ENCODE peak calls at places on chromosomes 1 and 21, in nine cellular contexts. K, H, C, W, A, I, F, R and S are unnamed samples.

GRCh38 chr1:87787551-87787950 is 458.9 kb downstream of the LMO4 start:
- DNase-seq in K (no peak), H (peak; percentile 6), C (no peak), W (no peak), A (no peak), I (no peak), F (no peak), R (no peak), S (no peak)

GRCh38 chr1:210600421-210601195 is 271.9 kb downstream of the HHAT start:
- DNase-seq in K (no peak), H (no peak), C (no peak), W (no peak), A (no peak), I (no peak), F (no peak), R (no peak), S (no peak)

GRCh38 chr1:116912846-116913245 is 3.1 kb downstream of the PTGFRN start:
- DNase-seq in K (no peak), H (no peak), C (no peak), W (no peak), A (no peak), I (no peak), F (no peak), R (no peak), S (no peak)

GRCh38 chr1:12144236-12144635 is 22.6 kb upstream of the TNFRSF1B start:
- DNase-seq in K (no peak), H (no peak), C (no peak), W (no peak), A (no peak), I (no peak), F (no peak), R (no peak), S (no peak)

GRCh38 chr1:27297903-27298302 is 24.1 kb upstream of the TMEM222 start:
- DNase-seq in K (no peak), H (no peak), C (no peak), W (no peak), A (no peak), I (no peak), F (no peak), R (no peak), S (no peak)

GRCh38 chr1:112040891-112041740 is 51.6 kb upstream of the KCND3 start:
- DNase-seq in K (no peak), H (no peak), C (no peak), W (no peak), A (no peak), I (no peak), F (no peak), R (no peak), S (no peak)

GRCh38 chr1:78340006-78340405 is 150.8 kb upstream of the PTGFR start:
- DNase-seq in K (no peak), H (no peak), C (no peak), W (peak; percentile 73), A (no peak), I (peak; percentile 24), F (peak; percentile 86), R (no peak), S (no peak)

GRCh38 chr1:22808846-22809501 is 98.3 kb downstream of the EPHB2 start:
- DNase-seq in K (no peak), H (peak; percentile 64), C (no peak), W (peak; percentile 90), A (no peak), I (peak; percentile 91), F (no peak), R (peak; percentile 49), S (peak; percentile 47)

GRCh38 chr1:6075747-6076146 is 30.1 kb downstream of the KCNAB2 start:
- DNase-seq in K (no peak), H (no peak), C (no peak), W (no peak), A (no peak), I (no peak), F (peak; percentile 64), R (no peak), S (no peak)

GRCh38 chr1:56094168-56094567 is 485.2 kb downstream of the PLPP3 start:
- DNase-seq in K (no peak), H (peak; percentile 63), C (no peak), W (peak; percentile 87), A (no peak), I (no peak), F (no peak), R (no peak), S (peak; percentile 65)

GRCh38 chr21:45496968-45497845 is 45.0 kb downstream of the SLC19A1 start:
- DNase-seq in K (no peak), H (no peak), C (no peak), W (no peak), A (no peak), I (no peak), F (no peak), R (no peak), S (no peak)

GRCh38 chr21:16241500-16241963 is 511.8 kb downstream of the USP25 start:
- DNase-seq in K (no peak), H (no peak), C (no peak), W (no peak), A (no peak), I (no peak), F (no peak), R (no peak), S (no peak)

GRCh38 chr1:202584707-202585590 is 125.3 kb downstream of the SYT2 start:
- DNase-seq in K (no peak), H (no peak), C (no peak), W (no peak), A (no peak), I (no peak), F (no peak), R (no peak), S (no peak)

GRCh38 chr1:189619682-189620332 is 857.9 kb downstream of the BRINP3 start:
- DNase-seq in K (no peak), H (no peak), C (no peak), W (no peak), A (no peak), I (no peak), F (peak; percentile 88), R (no peak), S (peak; percentile 64)

GRCh38 chr1:30745156-30745833 is 12.3 kb downstream of the LAPTM5 start:
- DNase-seq in K (no peak), H (no peak), C (no peak), W (no peak), A (no peak), I (no peak), F (no peak), R (no peak), S (no peak)

GRCh38 chr1:22141493-22141892 is 1.4 kb downstream of the WNT4 start:
- DNase-seq in K (no peak), H (peak; percentile 36), C (no peak), W (no peak), A (no peak), I (no peak), F (no peak), R (no peak), S (no peak)

GRCh38 chr1:47351305-47351704 is 17.7 kb downstream of the CMPK1 start:
- DNase-seq in K (no peak), H (no peak), C (no peak), W (peak; percentile 7), A (no peak), I (no peak), F (peak; percentile 51), R (no peak), S (no peak)

GRCh38 chr1:47280142-47280541 is 33.8 kb downstream of the STIL start:
- DNase-seq in K (no peak), H (no peak), C (no peak), W (peak; percentile 11), A (no peak), I (no peak), F (no peak), R (no peak), S (no peak)

GRCh38 chr1:79711001-79711431 is 704.5 kb upstream of the ADGRL4 start:
- DNase-seq in K (no peak), H (no peak), C (no peak), W (peak; percentile 43), A (no peak), I (no peak), F (no peak), R (no peak), S (no peak)

GRCh38 chr1:231053493-231054162 is 13.6 kb upstream of the FAM89A start:
- DNase-seq in K (no peak), H (no peak), C (no peak), W (peak; percentile 58), A (no peak), I (no peak), F (no peak), R (peak; percentile 20), S (no peak)

GRCh38 chr1:197918815-197919522 is 1.8 kb downstream of the LHX9 start:
- DNase-seq in K (no peak), H (no peak), C (no peak), W (no peak), A (no peak), I (no peak), F (no peak), R (no peak), S (no peak)

GRCh38 chr1:2049517-2050481 is at the start of gene PRKCZ:
- DNase-seq in K (no peak), H (no peak), C (peak; percentile 91), W (no peak), A (peak; percentile 98), I (no peak), F (peak; percentile 85), R (no peak), S (peak; percentile 85)

GRCh38 chr1:150895618-150896017 is 8.7 kb downstream of the CTXND2 start:
- DNase-seq in K (no peak), H (no peak), C (no peak), W (peak; percentile 71), A (no peak), I (no peak), F (peak; percentile 86), R (no peak), S (no peak)

GRCh38 chr1:82567308-82567707 is 766.6 kb downstream of the ADGRL2 start:
- DNase-seq in K (no peak), H (no peak), C (no peak), W (no peak), A (no peak), I (no peak), F (no peak), R (no peak), S (no peak)

GRCh38 chr1:68800182-68800581 is 303.3 kb upstream of the DEPDC1 start:
- DNase-seq in K (no peak), H (no peak), C (no peak), W (no peak), A (no peak), I (no peak), F (no peak), R (no peak), S (no peak)

GRCh38 chr21:36385233-36385908 is at the start of gene CHAF1B:
- DNase-seq in K (peak; percentile 91), H (peak; percentile 74), C (peak; percentile 77), W (peak; percentile 47), A (peak; percentile 79), I (peak; percentile 82), F (peak; percentile 76), R (peak; percentile 78), S (peak; percentile 63)

GRCh38 chr1:162285149-162285561 is 91.5 kb downstream of the SPATA46 start:
- DNase-seq in K (no peak), H (no peak), C (no peak), W (no peak), A (no peak), I (no peak), F (no peak), R (peak; percentile 11), S (peak; percentile 44)

GRCh38 chr1:54885863-54886723 is 902 bp downstream of the DHCR24 start:
- DNase-seq in K (no peak), H (peak; percentile 19), C (no peak), W (no peak), A (no peak), I (no peak), F (peak; percentile 79), R (no peak), S (peak; percentile 46)

GRCh38 chr1:219352961-219353651 is 179.4 kb downstream of the LYPLAL1 start:
- DNase-seq in K (no peak), H (no peak), C (no peak), W (no peak), A (no peak), I (no peak), F (no peak), R (no peak), S (no peak)

GRCh38 chr1:179194068-179194537 is 35.4 kb downstream of the ABL2 start:
- DNase-seq in K (no peak), H (no peak), C (no peak), W (no peak), A (no peak), I (no peak), F (no peak), R (no peak), S (no peak)

GRCh38 chr1:14826172-14826636 is 227.7 kb downstream of the KAZN start:
- DNase-seq in K (no peak), H (no peak), C (no peak), W (peak; percentile 94), A (no peak), I (no peak), F (no peak), R (no peak), S (no peak)